ENCODE peak calls at places on chromosomes 3 and 15, in nine cellular contexts. Q, O, L, S, B, H, W, T and P are unnamed samples. For H3K9me3, the result is how much of the 10 kb centered on the place peaks cover.

GRCh38 chr15:70602834-70603560 is 160.4 kb downstream of the UACA start:
- DNase-seq in Q (no peak), O (no peak), L (no peak), S (no peak), B (no peak), H (no peak), W (no peak), T (no peak), P (no peak)

GRCh38 chr15:89898146-89898545 is 4.4 kb upstream of the AP3S2 start:
- DNase-seq in Q (no peak), O (no peak), L (no peak), S (no peak), B (no peak), H (no peak), W (no peak), T (no peak), P (no peak)

GRCh38 chr3:50278868-50279224 is at the start of gene LSMEM2:
- DNase-seq in Q (no peak), O (peak), L (no peak), S (no peak), B (no peak), H (peak), W (no peak), T (no peak), P (no peak)

GRCh38 chr3:196969660-196970546 is 1.3 kb upstream of the PIGZ start:
- DNase-seq in Q (no peak), O (peak), L (no peak), S (peak), B (no peak), H (peak), W (peak), T (no peak), P (peak)

GRCh38 chr3:9420850-9421549 is 23.6 kb downstream of the SETD5 start:
- DNase-seq in Q (no peak), O (no peak), L (no peak), S (peak), B (no peak), H (no peak), W (peak), T (no peak), P (no peak)

GRCh38 chr15:57025264-57025939 is 107.0 kb downstream of the TCF12 start:
- DNase-seq in Q (no peak), O (no peak), L (no peak), S (peak), B (no peak), H (no peak), W (no peak), T (no peak), P (no peak)

GRCh38 chr3:184160456-184160855 is 5.3 kb downstream of the DVL3 start:
- DNase-seq in Q (no peak), O (no peak), L (no peak), S (no peak), B (no peak), H (no peak), W (peak), T (no peak), P (no peak)

GRCh38 chr3:16064660-16065414 is 109.6 kb upstream of the GALNT15 start:
- DNase-seq in Q (no peak), O (peak), L (no peak), S (peak), B (peak), H (peak), W (peak), T (peak), P (no peak)

GRCh38 chr3:126128504-126129407 is 44.8 kb upstream of the SLC41A3 start:
- DNase-seq in Q (no peak), O (no peak), L (peak), S (no peak), B (no peak), H (peak), W (no peak), T (peak), P (no peak)

GRCh38 chr3:170897978-170898377 is 10.5 kb downstream of the EIF5A2 start:
- DNase-seq in Q (no peak), O (no peak), L (no peak), S (no peak), B (no peak), H (no peak), W (no peak), T (no peak), P (no peak)

GRCh38 chr3:53171109-53171453 is 10.1 kb downstream of the PRKCD start:
- DNase-seq in Q (no peak), O (no peak), L (no peak), S (no peak), B (no peak), H (no peak), W (no peak), T (no peak), P (no peak)

GRCh38 chr3:42871592-42872196 is 4.0 kb downstream of the CYP8B1 start:
- DNase-seq in Q (no peak), O (peak), L (no peak), S (no peak), B (no peak), H (no peak), W (peak), T (no peak), P (no peak)

GRCh38 chr15:91528811-91529210 is 324.7 kb upstream of the SLCO3A1 start:
- DNase-seq in Q (no peak), O (no peak), L (no peak), S (no peak), B (no peak), H (no peak), W (no peak), T (no peak), P (no peak)

GRCh38 chr3:142447308-142447851 is 457 bp downstream of the XRN1 start:
- DNase-seq in Q (peak), O (peak), L (no peak), S (peak), B (peak), H (peak), W (peak), T (peak), P (peak)

GRCh38 chr3:156507285-156507684 is 47.6 kb downstream of the SSR3 start:
- DNase-seq in Q (no peak), O (no peak), L (no peak), S (no peak), B (no peak), H (no peak), W (no peak), T (no peak), P (no peak)

GRCh38 chr3:113249601-113250000 is 38.2 kb downstream of the BOC start:
- DNase-seq in Q (no peak), O (no peak), L (no peak), S (no peak), B (no peak), H (no peak), W (no peak), T (no peak), P (no peak)

GRCh38 chr3:83011471-83011870 is 1250.0 kb upstream of the GBE1 start:
- DNase-seq in Q (no peak), O (no peak), L (no peak), S (no peak), B (no peak), H (no peak), W (no peak), T (no peak), P (no peak)

GRCh38 chr15:71526061-71526460 is 284.3 kb upstream of the NR2E3 start:
- DNase-seq in Q (no peak), O (no peak), L (no peak), S (peak), B (no peak), H (no peak), W (no peak), T (no peak), P (no peak)

GRCh38 chr3:168539909-168540308 is 444.2 kb upstream of the GOLIM4 start:
- DNase-seq in Q (no peak), O (no peak), L (no peak), S (peak), B (no peak), H (no peak), W (no peak), T (no peak), P (no peak)

GRCh38 chr3:23036728-23037127 is 166.4 kb upstream of the UBE2E2 start:
- DNase-seq in Q (no peak), O (no peak), L (no peak), S (peak), B (no peak), H (no peak), W (no peak), T (no peak), P (no peak)

GRCh38 chr15:36797128-36797527 is 217.7 kb downstream of the CDIN1 start:
- DNase-seq in Q (no peak), O (no peak), L (no peak), S (no peak), B (no peak), H (no peak), W (no peak), T (no peak), P (no peak)

GRCh38 chr3:71583569-71584215 is at the start of gene FOXP1:
- DNase-seq in Q (peak), O (peak), L (peak), S (peak), B (peak), H (peak), W (peak), T (peak), P (peak)

GRCh38 chr3:55307622-55308021 is 179.5 kb downstream of the WNT5A start:
- DNase-seq in Q (no peak), O (no peak), L (no peak), S (peak), B (no peak), H (no peak), W (no peak), T (no peak), P (no peak)

GRCh38 chr15:40092416-40093223 is 16.1 kb downstream of the BMF start:
- DNase-seq in Q (no peak), O (peak), L (no peak), S (peak), B (no peak), H (peak), W (no peak), T (peak), P (no peak)

GRCh38 chr3:73228425-73228824 is 167.0 kb downstream of the EBLN2 start:
- DNase-seq in Q (no peak), O (no peak), L (no peak), S (peak), B (no peak), H (no peak), W (no peak), T (no peak), P (no peak)

GRCh38 chr15:30872341-30872748 is 31.4 kb upstream of the FAN1 start:
- DNase-seq in Q (no peak), O (no peak), L (no peak), S (peak), B (no peak), H (no peak), W (no peak), T (no peak), P (no peak)

GRCh38 chr15:60005352-60006202 is 1.5 kb downstream of the FOXB1 start:
- DNase-seq in Q (no peak), O (no peak), L (no peak), S (no peak), B (no peak), H (no peak), W (no peak), T (no peak), P (no peak)

GRCh38 chr3:123124936-123125335 is 58.1 kb downstream of the PDIA5 start:
- DNase-seq in Q (no peak), O (no peak), L (no peak), S (no peak), B (no peak), H (no peak), W (no peak), T (no peak), P (no peak)

GRCh38 chr3:120348065-120348980 is 831 bp downstream of the LRRC58 start:
- DNase-seq in Q (no peak), O (no peak), L (no peak), S (peak), B (peak), H (no peak), W (peak), T (no peak), P (peak)

GRCh38 chr3:49787182-49787464 is 781 bp upstream of the IP6K1 start:
- DNase-seq in Q (no peak), O (no peak), L (no peak), S (no peak), B (no peak), H (no peak), W (peak), T (no peak), P (no peak)

GRCh38 chr3:37668831-37669610 is 192.7 kb upstream of the CTDSPL start:
- DNase-seq in Q (no peak), O (peak), L (no peak), S (no peak), B (no peak), H (peak), W (no peak), T (peak), P (no peak)
- H3K9me3 ChIP-seq in Q (under half), O (under half), L (under half), S (under half), B (under half), H (under half), W (under half), T (under half), P (under half)

DNA sequence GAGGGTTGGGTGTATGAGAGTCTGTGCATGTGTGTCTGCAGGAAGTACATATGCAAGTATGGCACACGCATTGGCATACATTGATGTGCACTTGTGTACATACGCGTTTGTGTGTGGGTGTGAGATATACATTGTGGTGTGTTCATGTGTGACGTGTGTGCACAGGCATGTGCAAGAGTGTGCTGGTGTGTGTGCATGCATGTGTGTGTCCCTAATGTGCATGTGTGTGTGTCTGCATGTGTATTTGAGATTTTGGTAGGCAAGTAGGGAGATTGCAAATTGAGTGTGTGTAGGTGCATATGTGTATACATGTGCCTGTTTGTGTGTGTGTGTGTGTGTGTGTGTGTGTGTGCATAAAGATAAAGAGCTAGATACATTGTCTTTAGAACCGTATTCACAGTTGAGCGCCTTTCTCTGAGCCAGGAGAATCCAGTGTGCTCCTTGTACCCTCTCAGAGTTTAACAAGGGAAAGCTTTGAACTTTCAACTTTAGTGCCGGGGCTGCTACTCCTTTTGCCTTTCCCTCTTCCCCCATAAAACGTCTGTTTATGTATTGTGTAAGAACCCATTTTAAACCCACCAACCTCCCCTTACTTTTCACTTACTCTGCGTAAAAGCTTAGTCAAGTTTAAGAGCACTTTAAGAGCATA is 152.4 kb upstream of the CHL1 start:
- DNase-seq in Q (no peak), O (no peak), L (no peak), S (no peak), B (no peak), H (no peak), W (no peak), T (no peak), P (no peak)
- H3K9me3 ChIP-seq in Q (under half), O (under half), L (under half), S (under half), B (under half), H (under half), W (under half), T (under half), P (under half)

DNA sequence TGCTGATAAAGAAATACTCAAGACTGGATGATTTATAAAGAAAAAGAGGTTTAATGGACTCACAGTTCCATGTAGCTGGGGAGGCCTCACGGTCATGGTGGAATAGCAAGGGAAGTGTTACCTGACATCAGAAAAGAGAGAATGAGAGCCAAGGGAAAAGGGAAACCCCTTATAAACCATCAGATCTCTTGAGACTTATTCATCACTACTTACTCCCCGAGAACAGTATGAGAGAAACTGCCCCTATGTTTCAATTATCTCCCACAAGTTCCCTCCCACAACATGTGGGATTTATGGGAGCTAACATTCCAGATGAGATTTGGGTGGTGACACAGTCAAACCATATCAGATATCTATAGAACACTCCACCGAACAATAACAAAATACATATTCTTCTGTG is 904.6 kb downstream of the PDCD6IP start:
- DNase-seq in Q (no peak), O (no peak), L (no peak), S (no peak), B (no peak), H (no peak), W (no peak), T (no peak), P (no peak)
- H3K9me3 ChIP-seq in Q (under half), O (under half), L (under half), S (under half), B (under half), H (under half), W (under half), T (under half), P (under half)

DNA sequence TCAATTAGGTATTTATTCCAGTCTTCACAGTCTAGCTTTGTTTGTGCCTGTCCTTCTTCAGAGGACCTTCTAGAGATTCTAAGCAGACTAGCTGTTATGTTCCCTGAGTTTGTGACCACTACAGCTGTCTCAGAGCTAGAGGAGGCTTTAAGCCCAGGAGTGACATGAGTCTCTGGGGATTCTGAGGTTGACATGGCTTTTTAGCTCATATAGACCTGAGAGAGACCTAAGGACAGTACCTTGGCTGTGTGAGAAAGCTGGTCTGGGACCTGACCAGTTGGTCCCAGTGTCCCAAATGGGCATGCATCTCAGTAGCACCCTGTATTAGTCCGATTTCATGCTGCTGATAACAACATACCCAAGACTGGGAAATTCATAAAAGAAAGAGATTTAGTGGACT is 330.2 kb downstream of the DIPK2A start:
- DNase-seq in Q (no peak), O (no peak), L (no peak), S (no peak), B (no peak), H (no peak), W (no peak), T (no peak), P (no peak)
- H3K9me3 ChIP-seq in Q (under half), O (under half), L (under half), S (under half), B (under half), H (under half), W (under half), T (under half), P (under half)

DNA sequence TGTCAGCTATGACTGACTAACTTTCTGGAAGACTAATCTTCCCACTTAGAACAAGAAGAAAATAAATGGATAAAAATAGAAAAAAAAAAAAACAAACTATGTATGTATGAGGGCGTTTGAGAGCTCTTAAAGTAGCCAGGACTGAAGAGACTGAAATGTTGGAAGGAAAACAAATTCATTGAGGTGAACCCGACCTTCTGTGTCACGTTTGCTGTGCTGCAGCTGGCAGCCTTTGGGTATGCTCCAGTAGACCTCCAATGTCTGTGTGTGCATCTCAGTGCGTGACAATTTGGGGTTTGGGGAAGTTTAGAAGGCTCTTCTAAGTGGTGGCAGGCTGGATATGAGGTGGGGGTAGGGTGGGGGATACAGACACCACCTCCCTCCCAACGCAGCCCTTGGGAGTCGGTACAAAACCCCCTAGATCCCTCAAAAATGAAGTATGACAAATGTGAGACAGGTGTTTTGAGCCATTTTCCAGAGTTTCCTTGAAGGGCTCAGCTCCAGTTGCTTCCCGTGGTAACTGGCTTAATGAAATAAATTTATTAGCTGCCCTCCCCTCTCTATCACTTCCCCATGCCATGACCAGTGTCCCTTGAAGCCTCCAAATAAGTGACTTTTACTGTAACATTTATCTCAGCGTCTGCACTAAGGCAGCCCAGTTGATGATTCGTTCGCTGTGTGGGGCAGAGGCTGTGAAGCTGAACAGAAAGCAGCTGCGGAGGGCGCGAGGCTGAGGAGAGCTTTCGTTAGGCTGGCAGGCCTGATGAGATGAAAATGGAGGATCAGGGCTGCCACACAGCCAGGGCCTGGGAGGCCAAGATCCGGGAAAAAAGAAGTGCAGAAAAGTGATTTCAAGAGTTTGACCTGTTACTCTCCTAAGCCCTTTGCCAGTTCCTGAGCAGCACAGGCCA is 34.9 kb upstream of the GABRB3 start:
- DNase-seq in Q (no peak), O (no peak), L (no peak), S (no peak), B (no peak), H (no peak), W (no peak), T (no peak), P (no peak)
- H3K9me3 ChIP-seq in Q (under half), O (under half), L (under half), S (under half), B (under half), H (under half), W (under half), T (under half), P (under half)